ENCODE peak calls at places on chromosomes 13 and 19, in nine cellular contexts. A, U, M, L, E, B, F, K and I are unnamed samples.

GRCh38 chr19:34256835-34257558 is 2.6 kb downstream of the GARRE1 start:
- DNase-seq in E (no peak), F (no peak), U (peak; percentile 73), L (no peak), M (no peak), K (no peak), B (no peak), A (no peak), I (no peak)

GRCh38 chr13:112626761-112627160 is 38.8 kb upstream of the TUBGCP3 start:
- DNase-seq in K (no peak), L (no peak), U (no peak), F (no peak), A (no peak), M (no peak), E (no peak), B (no peak), I (no peak)

GRCh38 chr19:616276-616675 is 17.1 kb downstream of the POLRMT start:
- DNase-seq in K (no peak), B (no peak), F (no peak), U (no peak), L (no peak), M (no peak), E (no peak), A (no peak), I (no peak)

GRCh38 chr19:33781996-33782395 is 14.7 kb upstream of the KCTD15 start:
- DNase-seq in F (no peak), B (no peak), A (no peak), U (peak; percentile 64), M (no peak), E (no peak), L (no peak), K (no peak), I (no peak)

GRCh38 chr13:54536112-54536511 is 1507.5 kb downstream of the OLFM4 start:
- DNase-seq in L (no peak), U (no peak), K (no peak), B (peak; percentile 0), E (no peak), A (no peak), F (no peak), M (no peak), I (no peak)

GRCh38 chr13:25872871-25873607 is 178.8 kb downstream of the SHISA2 start:
- DNase-seq in E (no peak), L (no peak), K (no peak), A (no peak), B (no peak), M (no peak), U (no peak), F (no peak), I (no peak)

GRCh38 chr19:7734220-7735203 is 2.6 kb upstream of the CLEC4G start:
- DNase-seq in A (no peak), U (peak; percentile 37), K (no peak), F (no peak), M (no peak), B (no peak), L (no peak), E (no peak), I (no peak)

GRCh38 chr13:73913043-73913740 is 221.0 kb downstream of the KLF12 start:
- DNase-seq in B (no peak), A (no peak), L (no peak), M (no peak), K (no peak), U (peak; percentile 83), F (no peak), E (no peak), I (no peak)

GRCh38 chr13:100396771-100397170 is 191.8 kb downstream of the GGACT start:
- DNase-seq in B (no peak), U (no peak), A (no peak), E (no peak), F (no peak), K (no peak), M (no peak), L (no peak), I (no peak)

GRCh38 chr19:51365211-51366049 is 758 bp downstream of the ETFB start:
- DNase-seq in E (peak; percentile 30), U (peak; percentile 84), A (no peak), B (no peak), L (no peak), M (no peak), K (no peak), F (no peak), I (no peak)

GRCh38 chr19:47618771-47619170 is 9.8 kb downstream of the BICRA start:
- DNase-seq in L (no peak), E (no peak), A (no peak), K (no peak), B (no peak), F (no peak), U (peak; percentile 55), M (no peak), I (no peak)

GRCh38 chr13:79392882-79393563 is 13.0 kb downstream of the RBM26 start:
- DNase-seq in M (no peak), F (peak; percentile 5), A (no peak), U (peak; percentile 81), L (no peak), K (no peak), B (no peak), E (no peak), I (no peak)

GRCh38 chr19:8702350-8702749 is 3.8 kb upstream of the ACTL9 start:
- DNase-seq in B (no peak), E (no peak), A (no peak), F (no peak), L (no peak), K (no peak), M (no peak), U (no peak), I (no peak)

GRCh38 chr13:64482373-64482772 is 2747.8 kb downstream of the PCDH9 start:
- DNase-seq in E (no peak), A (no peak), B (no peak), M (no peak), F (no peak), L (no peak), U (no peak), K (no peak), I (no peak)

GRCh38 chr19:3073159-3073563 is 10.9 kb upstream of the TLE5 start:
- DNase-seq in E (no peak), M (no peak), U (peak; percentile 60), L (peak; percentile 25), F (no peak), B (peak; percentile 96), K (no peak), A (no peak), I (peak; percentile 67)

GRCh38 chr19:41944336-41944735 is 14.8 kb downstream of the RABAC1 start:
- DNase-seq in M (no peak), K (no peak), B (no peak), F (no peak), A (no peak), E (no peak), L (no peak), U (no peak), I (no peak)

GRCh38 chr13:42740753-42741152 is 40.6 kb upstream of the FAM216B start:
- DNase-seq in M (peak; percentile 70), L (no peak), B (no peak), U (peak; percentile 18), F (no peak), E (no peak), A (no peak), K (no peak), I (no peak)

GRCh38 chr19:2360876-2361232 is 789 bp downstream of the TMPRSS9 start:
- DNase-seq in M (no peak), E (no peak), A (no peak), B (no peak), L (no peak), F (no peak), K (no peak), U (no peak), I (no peak)

GRCh38 chr13:39777527-39778061 is 122.1 kb downstream of the COG6 start:
- DNase-seq in M (no peak), L (no peak), K (no peak), E (no peak), U (peak; percentile 91), F (no peak), A (no peak), B (peak; percentile 22), I (no peak)

GRCh38 chr13:26721251-26721939 is 39.2 kb downstream of the GPR12 start:
- DNase-seq in L (no peak), K (no peak), F (no peak), M (no peak), A (no peak), E (no peak), B (peak; percentile 88), U (no peak), I (no peak)

GRCh38 chr13:45180713-45181601 is 19.9 kb downstream of the KCTD4 start:
- DNase-seq in K (no peak), M (no peak), E (no peak), F (no peak), U (peak; percentile 63), L (no peak), B (no peak), A (no peak), I (no peak)

GRCh38 chr19:54354761-54355160 is 10.0 kb downstream of the LAIR1 start:
- DNase-seq in B (no peak), F (no peak), A (no peak), L (no peak), U (no peak), E (no peak), K (no peak), M (no peak), I (no peak)

GRCh38 chr19:38384209-38385027 is 3.4 kb downstream of the GGN start:
- DNase-seq in B (no peak), K (no peak), M (no peak), A (no peak), L (no peak), U (peak; percentile 49), F (no peak), E (peak; percentile 59), I (no peak)

GRCh38 chr13:40190656-40191100 is 475.8 kb downstream of the FOXO1 start:
- DNase-seq in L (no peak), U (peak; percentile 87), K (peak; percentile 62), B (peak; percentile 73), A (peak; percentile 36), E (no peak), M (no peak), F (peak; percentile 57), I (no peak)

GRCh38 chr19:18675779-18676178 is 7.7 kb upstream of the CRTC1 start:
- DNase-seq in U (peak; percentile 43), E (no peak), L (no peak), A (no peak), B (no peak), M (no peak), F (no peak), K (no peak), I (no peak)

GRCh38 chr19:4083677-4084546 is 17.2 kb upstream of the ZBTB7A start:
- DNase-seq in L (peak; percentile 60), E (no peak), M (peak; percentile 77), A (no peak), K (no peak), U (no peak), B (no peak), F (no peak), I (no peak)

GRCh38 chr13:43127827-43128226 is 104.4 kb downstream of the DNAJC15 start:
- DNase-seq in E (no peak), M (no peak), L (no peak), K (no peak), B (peak; percentile 41), U (no peak), A (no peak), F (no peak), I (no peak)

GRCh38 chr19:22617614-22618325 is 16.4 kb upstream of the ZNF492 start:
- DNase-seq in A (no peak), U (no peak), L (no peak), F (no peak), E (no peak), K (no peak), M (no peak), B (no peak), I (no peak)

GRCh38 chr13:50909605-50910482 is at the start of gene RNASEH2B:
- DNase-seq in M (peak; percentile 85), B (peak; percentile 60), K (peak; percentile 50), U (peak; percentile 77), L (peak; percentile 53), F (peak; percentile 56), E (peak; percentile 71), A (no peak), I (no peak)

GRCh38 chr13:34335662-34336007 is 517.7 kb downstream of the RFC3 start:
- DNase-seq in B (no peak), F (no peak), K (no peak), A (no peak), L (no peak), M (no peak), U (no peak), E (no peak), I (no peak)

GRCh38 chr19:41431426-41432386 is 4.5 kb upstream of the B3GNT8 start:
- DNase-seq in B (no peak), L (no peak), F (no peak), U (peak; percentile 49), K (no peak), M (peak; percentile 57), A (no peak), E (no peak), I (no peak)